ENCODE peak calls at places on chromosomes 2 and 18, in ten cellular contexts. One of them, this sample, is unnamed.
A peak's percentile ranks its signal among the peaks of the same experiment; 100 is the strongest.

GRCh38 chr2:37471994-37472393 is 127.6 kb downstream of the QPCT start:
- DNase-seq in NB4: peak; percentile 43
- DNase-seq in stimulated activated CD8-positive, alpha-beta memory T cell treated with anti-CD3 and anti-CD28 coated beads, Interleukin-15, amount 100 ng/mL, for 24 hours: no peak
- DNase-seq in stimulated activated CD4-positive, alpha-beta T cell treated with anti-CD3 and anti-CD28 coated beads, Interleukin-15, amount 100 ng/mL, for 1 hour: no peak
- DNase-seq in tibial artery: no peak
- DNase-seq in naive B cell: no peak
- DNase-seq in GM19239: no peak
- DNase-seq in naive thymus-derived CD4-positive, alpha-beta T cell: no peak
- DNase-seq in GM23248: peak; percentile 92
- DNase-seq in anterior cingulate cortex: no peak
- DNase-seq in this sample: no peak

GRCh38 chr2:216822470-216822869 is 37.4 kb downstream of the TNP1 start:
- DNase-seq in NB4: no peak
- DNase-seq in stimulated activated CD8-positive, alpha-beta memory T cell treated with anti-CD3 and anti-CD28 coated beads, Interleukin-15, amount 100 ng/mL, for 24 hours: no peak
- DNase-seq in stimulated activated CD4-positive, alpha-beta T cell treated with anti-CD3 and anti-CD28 coated beads, Interleukin-15, amount 100 ng/mL, for 1 hour: no peak
- DNase-seq in tibial artery: no peak
- DNase-seq in naive B cell: no peak
- DNase-seq in GM19239: no peak
- DNase-seq in naive thymus-derived CD4-positive, alpha-beta T cell: no peak
- DNase-seq in GM23248: no peak
- DNase-seq in anterior cingulate cortex: no peak
- DNase-seq in this sample: no peak

GRCh38 chr2:64781991-64782390 is 128.3 kb upstream of the SERTAD2 start:
- DNase-seq in NB4: no peak
- DNase-seq in stimulated activated CD8-positive, alpha-beta memory T cell treated with anti-CD3 and anti-CD28 coated beads, Interleukin-15, amount 100 ng/mL, for 24 hours: no peak
- DNase-seq in stimulated activated CD4-positive, alpha-beta T cell treated with anti-CD3 and anti-CD28 coated beads, Interleukin-15, amount 100 ng/mL, for 1 hour: no peak
- DNase-seq in tibial artery: no peak
- DNase-seq in naive B cell: no peak
- DNase-seq in GM19239: no peak
- DNase-seq in naive thymus-derived CD4-positive, alpha-beta T cell: no peak
- DNase-seq in GM23248: peak; percentile 81
- DNase-seq in anterior cingulate cortex: no peak
- DNase-seq in this sample: no peak

GRCh38 chr2:2026252-2026831 is 282.0 kb upstream of the PXDN start:
- DNase-seq in NB4: no peak
- DNase-seq in stimulated activated CD8-positive, alpha-beta memory T cell treated with anti-CD3 and anti-CD28 coated beads, Interleukin-15, amount 100 ng/mL, for 24 hours: no peak
- DNase-seq in stimulated activated CD4-positive, alpha-beta T cell treated with anti-CD3 and anti-CD28 coated beads, Interleukin-15, amount 100 ng/mL, for 1 hour: no peak
- DNase-seq in tibial artery: no peak
- DNase-seq in naive B cell: no peak
- DNase-seq in GM19239: no peak
- DNase-seq in naive thymus-derived CD4-positive, alpha-beta T cell: no peak
- DNase-seq in GM23248: no peak
- DNase-seq in anterior cingulate cortex: no peak
- DNase-seq in this sample: no peak

GRCh38 chr2:216872040-216872439 is 12.2 kb upstream of the TNP1 start:
- DNase-seq in NB4: no peak
- DNase-seq in stimulated activated CD8-positive, alpha-beta memory T cell treated with anti-CD3 and anti-CD28 coated beads, Interleukin-15, amount 100 ng/mL, for 24 hours: no peak
- DNase-seq in stimulated activated CD4-positive, alpha-beta T cell treated with anti-CD3 and anti-CD28 coated beads, Interleukin-15, amount 100 ng/mL, for 1 hour: no peak
- DNase-seq in tibial artery: no peak
- DNase-seq in naive B cell: no peak
- DNase-seq in GM19239: no peak
- DNase-seq in naive thymus-derived CD4-positive, alpha-beta T cell: no peak
- DNase-seq in GM23248: no peak
- DNase-seq in anterior cingulate cortex: no peak
- DNase-seq in this sample: no peak

GRCh38 chr2:18619091-18619490 is 29.7 kb upstream of the NT5C1B start:
- DNase-seq in NB4: no peak
- DNase-seq in stimulated activated CD8-positive, alpha-beta memory T cell treated with anti-CD3 and anti-CD28 coated beads, Interleukin-15, amount 100 ng/mL, for 24 hours: no peak
- DNase-seq in stimulated activated CD4-positive, alpha-beta T cell treated with anti-CD3 and anti-CD28 coated beads, Interleukin-15, amount 100 ng/mL, for 1 hour: no peak
- DNase-seq in tibial artery: no peak
- DNase-seq in naive B cell: no peak
- DNase-seq in GM19239: no peak
- DNase-seq in naive thymus-derived CD4-positive, alpha-beta T cell: no peak
- DNase-seq in GM23248: no peak
- DNase-seq in anterior cingulate cortex: no peak
- DNase-seq in this sample: no peak

GRCh38 chr2:227143895-227144294 is 20.1 kb downstream of the COL4A4 start:
- DNase-seq in NB4: no peak
- DNase-seq in stimulated activated CD8-positive, alpha-beta memory T cell treated with anti-CD3 and anti-CD28 coated beads, Interleukin-15, amount 100 ng/mL, for 24 hours: no peak
- DNase-seq in stimulated activated CD4-positive, alpha-beta T cell treated with anti-CD3 and anti-CD28 coated beads, Interleukin-15, amount 100 ng/mL, for 1 hour: no peak
- DNase-seq in tibial artery: no peak
- DNase-seq in naive B cell: no peak
- DNase-seq in GM19239: no peak
- DNase-seq in naive thymus-derived CD4-positive, alpha-beta T cell: no peak
- DNase-seq in GM23248: no peak
- DNase-seq in anterior cingulate cortex: no peak
- DNase-seq in this sample: no peak

GRCh38 chr2:240530181-240530580 is 27.6 kb downstream of the ANKMY1 start:
- DNase-seq in NB4: no peak
- DNase-seq in stimulated activated CD8-positive, alpha-beta memory T cell treated with anti-CD3 and anti-CD28 coated beads, Interleukin-15, amount 100 ng/mL, for 24 hours: no peak
- DNase-seq in stimulated activated CD4-positive, alpha-beta T cell treated with anti-CD3 and anti-CD28 coated beads, Interleukin-15, amount 100 ng/mL, for 1 hour: no peak
- DNase-seq in tibial artery: no peak
- DNase-seq in naive B cell: no peak
- DNase-seq in GM19239: no peak
- DNase-seq in naive thymus-derived CD4-positive, alpha-beta T cell: no peak
- DNase-seq in GM23248: no peak
- DNase-seq in anterior cingulate cortex: no peak
- DNase-seq in this sample: no peak

GRCh38 chr2:17933251-17933650 is 54.8 kb downstream of the KCNS3 start:
- DNase-seq in NB4: no peak
- DNase-seq in stimulated activated CD8-positive, alpha-beta memory T cell treated with anti-CD3 and anti-CD28 coated beads, Interleukin-15, amount 100 ng/mL, for 24 hours: no peak
- DNase-seq in stimulated activated CD4-positive, alpha-beta T cell treated with anti-CD3 and anti-CD28 coated beads, Interleukin-15, amount 100 ng/mL, for 1 hour: no peak
- DNase-seq in tibial artery: no peak
- DNase-seq in naive B cell: no peak
- DNase-seq in GM19239: no peak
- DNase-seq in naive thymus-derived CD4-positive, alpha-beta T cell: no peak
- DNase-seq in GM23248: peak; percentile 32
- DNase-seq in anterior cingulate cortex: no peak
- DNase-seq in this sample: no peak

GRCh38 chr2:65486802-65487201 is 54.4 kb upstream of the SPRED2 start:
- DNase-seq in NB4: no peak
- DNase-seq in stimulated activated CD8-positive, alpha-beta memory T cell treated with anti-CD3 and anti-CD28 coated beads, Interleukin-15, amount 100 ng/mL, for 24 hours: no peak
- DNase-seq in stimulated activated CD4-positive, alpha-beta T cell treated with anti-CD3 and anti-CD28 coated beads, Interleukin-15, amount 100 ng/mL, for 1 hour: no peak
- DNase-seq in tibial artery: no peak
- DNase-seq in naive B cell: no peak
- DNase-seq in GM19239: no peak
- DNase-seq in naive thymus-derived CD4-positive, alpha-beta T cell: no peak
- DNase-seq in GM23248: no peak
- DNase-seq in anterior cingulate cortex: no peak
- DNase-seq in this sample: no peak

GRCh38 chr2:11419781-11420180 is 46.2 kb downstream of the E2F6 start:
- DNase-seq in NB4: no peak
- DNase-seq in stimulated activated CD8-positive, alpha-beta memory T cell treated with anti-CD3 and anti-CD28 coated beads, Interleukin-15, amount 100 ng/mL, for 24 hours: no peak
- DNase-seq in stimulated activated CD4-positive, alpha-beta T cell treated with anti-CD3 and anti-CD28 coated beads, Interleukin-15, amount 100 ng/mL, for 1 hour: no peak
- DNase-seq in tibial artery: no peak
- DNase-seq in naive B cell: no peak
- DNase-seq in GM19239: no peak
- DNase-seq in naive thymus-derived CD4-positive, alpha-beta T cell: no peak
- DNase-seq in GM23248: peak; percentile 50
- DNase-seq in anterior cingulate cortex: peak; percentile 20
- DNase-seq in this sample: no peak

GRCh38 chr18:76791106-76791505 is 31.3 kb upstream of the ZNF236 start:
- DNase-seq in NB4: no peak
- DNase-seq in stimulated activated CD8-positive, alpha-beta memory T cell treated with anti-CD3 and anti-CD28 coated beads, Interleukin-15, amount 100 ng/mL, for 24 hours: no peak
- DNase-seq in stimulated activated CD4-positive, alpha-beta T cell treated with anti-CD3 and anti-CD28 coated beads, Interleukin-15, amount 100 ng/mL, for 1 hour: no peak
- DNase-seq in tibial artery: no peak
- DNase-seq in naive B cell: no peak
- DNase-seq in GM19239: no peak
- DNase-seq in naive thymus-derived CD4-positive, alpha-beta T cell: no peak
- DNase-seq in GM23248: no peak
- DNase-seq in anterior cingulate cortex: no peak
- DNase-seq in this sample: no peak

GRCh38 chr2:211373203-211373602 is 816.8 kb downstream of the CPS1 start:
- DNase-seq in NB4: no peak
- DNase-seq in stimulated activated CD8-positive, alpha-beta memory T cell treated with anti-CD3 and anti-CD28 coated beads, Interleukin-15, amount 100 ng/mL, for 24 hours: no peak
- DNase-seq in stimulated activated CD4-positive, alpha-beta T cell treated with anti-CD3 and anti-CD28 coated beads, Interleukin-15, amount 100 ng/mL, for 1 hour: no peak
- DNase-seq in tibial artery: no peak
- DNase-seq in naive B cell: no peak
- DNase-seq in GM19239: no peak
- DNase-seq in naive thymus-derived CD4-positive, alpha-beta T cell: no peak
- DNase-seq in GM23248: no peak
- DNase-seq in anterior cingulate cortex: no peak
- DNase-seq in this sample: no peak

GRCh38 chr2:224749136-224749535 is 33.0 kb upstream of the CCDC195 start:
- DNase-seq in NB4: no peak
- DNase-seq in stimulated activated CD8-positive, alpha-beta memory T cell treated with anti-CD3 and anti-CD28 coated beads, Interleukin-15, amount 100 ng/mL, for 24 hours: no peak
- DNase-seq in stimulated activated CD4-positive, alpha-beta T cell treated with anti-CD3 and anti-CD28 coated beads, Interleukin-15, amount 100 ng/mL, for 1 hour: no peak
- DNase-seq in tibial artery: no peak
- DNase-seq in naive B cell: no peak
- DNase-seq in GM19239: no peak
- DNase-seq in naive thymus-derived CD4-positive, alpha-beta T cell: no peak
- DNase-seq in GM23248: peak; percentile 19
- DNase-seq in anterior cingulate cortex: no peak
- DNase-seq in this sample: peak; percentile 6

GRCh38 chr2:64704161-64704560 is 50.4 kb upstream of the SERTAD2 start:
- DNase-seq in NB4: no peak
- DNase-seq in stimulated activated CD8-positive, alpha-beta memory T cell treated with anti-CD3 and anti-CD28 coated beads, Interleukin-15, amount 100 ng/mL, for 24 hours: no peak
- DNase-seq in stimulated activated CD4-positive, alpha-beta T cell treated with anti-CD3 and anti-CD28 coated beads, Interleukin-15, amount 100 ng/mL, for 1 hour: no peak
- DNase-seq in tibial artery: no peak
- DNase-seq in naive B cell: no peak
- DNase-seq in GM19239: no peak
- DNase-seq in naive thymus-derived CD4-positive, alpha-beta T cell: no peak
- DNase-seq in GM23248: no peak
- DNase-seq in anterior cingulate cortex: no peak
- DNase-seq in this sample: no peak

GRCh38 chr2:144471316-144472045 is 48.4 kb downstream of the ZEB2 start:
- DNase-seq in NB4: no peak
- DNase-seq in stimulated activated CD8-positive, alpha-beta memory T cell treated with anti-CD3 and anti-CD28 coated beads, Interleukin-15, amount 100 ng/mL, for 24 hours: no peak
- DNase-seq in stimulated activated CD4-positive, alpha-beta T cell treated with anti-CD3 and anti-CD28 coated beads, Interleukin-15, amount 100 ng/mL, for 1 hour: no peak
- DNase-seq in tibial artery: no peak
- DNase-seq in naive B cell: peak; percentile 54
- DNase-seq in GM19239: no peak
- DNase-seq in naive thymus-derived CD4-positive, alpha-beta T cell: no peak
- DNase-seq in GM23248: no peak
- DNase-seq in anterior cingulate cortex: no peak
- DNase-seq in this sample: no peak

GRCh38 chr2:188810591-188810990 is 163.6 kb upstream of the COL3A1 start:
- DNase-seq in NB4: no peak
- DNase-seq in stimulated activated CD8-positive, alpha-beta memory T cell treated with anti-CD3 and anti-CD28 coated beads, Interleukin-15, amount 100 ng/mL, for 24 hours: no peak
- DNase-seq in stimulated activated CD4-positive, alpha-beta T cell treated with anti-CD3 and anti-CD28 coated beads, Interleukin-15, amount 100 ng/mL, for 1 hour: no peak
- DNase-seq in tibial artery: no peak
- DNase-seq in naive B cell: no peak
- DNase-seq in GM19239: no peak
- DNase-seq in naive thymus-derived CD4-positive, alpha-beta T cell: no peak
- DNase-seq in GM23248: peak; percentile 44
- DNase-seq in anterior cingulate cortex: no peak
- DNase-seq in this sample: no peak

GRCh38 chr2:145623136-145623535 is 1103.2 kb upstream of the ZEB2 start:
- DNase-seq in NB4: no peak
- DNase-seq in stimulated activated CD8-positive, alpha-beta memory T cell treated with anti-CD3 and anti-CD28 coated beads, Interleukin-15, amount 100 ng/mL, for 24 hours: no peak
- DNase-seq in stimulated activated CD4-positive, alpha-beta T cell treated with anti-CD3 and anti-CD28 coated beads, Interleukin-15, amount 100 ng/mL, for 1 hour: no peak
- DNase-seq in tibial artery: no peak
- DNase-seq in naive B cell: no peak
- DNase-seq in GM19239: no peak
- DNase-seq in naive thymus-derived CD4-positive, alpha-beta T cell: no peak
- DNase-seq in GM23248: peak; percentile 80
- DNase-seq in anterior cingulate cortex: no peak
- DNase-seq in this sample: no peak

GRCh38 chr2:138107288-138107687 is 143.0 kb downstream of the HNMT start:
- DNase-seq in NB4: no peak
- DNase-seq in stimulated activated CD8-positive, alpha-beta memory T cell treated with anti-CD3 and anti-CD28 coated beads, Interleukin-15, amount 100 ng/mL, for 24 hours: no peak
- DNase-seq in stimulated activated CD4-positive, alpha-beta T cell treated with anti-CD3 and anti-CD28 coated beads, Interleukin-15, amount 100 ng/mL, for 1 hour: no peak
- DNase-seq in tibial artery: no peak
- DNase-seq in naive B cell: no peak
- DNase-seq in GM19239: no peak
- DNase-seq in naive thymus-derived CD4-positive, alpha-beta T cell: no peak
- DNase-seq in GM23248: no peak
- DNase-seq in anterior cingulate cortex: no peak
- DNase-seq in this sample: peak; percentile 46

GRCh38 chr2:208791257-208791656 is 384.7 kb downstream of the PTH2R start:
- DNase-seq in NB4: no peak
- DNase-seq in stimulated activated CD8-positive, alpha-beta memory T cell treated with anti-CD3 and anti-CD28 coated beads, Interleukin-15, amount 100 ng/mL, for 24 hours: no peak
- DNase-seq in stimulated activated CD4-positive, alpha-beta T cell treated with anti-CD3 and anti-CD28 coated beads, Interleukin-15, amount 100 ng/mL, for 1 hour: no peak
- DNase-seq in tibial artery: no peak
- DNase-seq in naive B cell: no peak
- DNase-seq in GM19239: no peak
- DNase-seq in naive thymus-derived CD4-positive, alpha-beta T cell: no peak
- DNase-seq in GM23248: no peak
- DNase-seq in anterior cingulate cortex: no peak
- DNase-seq in this sample: no peak

GRCh38 chr2:217897091-217897715 is 105.6 kb downstream of the TNS1 start:
- DNase-seq in NB4: no peak
- DNase-seq in stimulated activated CD8-positive, alpha-beta memory T cell treated with anti-CD3 and anti-CD28 coated beads, Interleukin-15, amount 100 ng/mL, for 24 hours: no peak
- DNase-seq in stimulated activated CD4-positive, alpha-beta T cell treated with anti-CD3 and anti-CD28 coated beads, Interleukin-15, amount 100 ng/mL, for 1 hour: no peak
- DNase-seq in tibial artery: no peak
- DNase-seq in naive B cell: no peak
- DNase-seq in GM19239: no peak
- DNase-seq in naive thymus-derived CD4-positive, alpha-beta T cell: no peak
- DNase-seq in GM23248: no peak
- DNase-seq in anterior cingulate cortex: no peak
- DNase-seq in this sample: peak; percentile 29

GRCh38 chr2:64453710-64454315 is at the start of gene LGALSL:
- DNase-seq in NB4: peak; percentile 66
- DNase-seq in stimulated activated CD8-positive, alpha-beta memory T cell treated with anti-CD3 and anti-CD28 coated beads, Interleukin-15, amount 100 ng/mL, for 24 hours: no peak
- DNase-seq in stimulated activated CD4-positive, alpha-beta T cell treated with anti-CD3 and anti-CD28 coated beads, Interleukin-15, amount 100 ng/mL, for 1 hour: peak; percentile 12
- DNase-seq in tibial artery: peak; percentile 74
- DNase-seq in naive B cell: no peak
- DNase-seq in GM19239: no peak
- DNase-seq in naive thymus-derived CD4-positive, alpha-beta T cell: peak; percentile 27
- DNase-seq in GM23248: peak; percentile 63
- DNase-seq in anterior cingulate cortex: peak; percentile 61
- DNase-seq in this sample: peak; percentile 62

GRCh38 chr2:188695953-188696352 is 278.2 kb upstream of the COL3A1 start:
- DNase-seq in NB4: no peak
- DNase-seq in stimulated activated CD8-positive, alpha-beta memory T cell treated with anti-CD3 and anti-CD28 coated beads, Interleukin-15, amount 100 ng/mL, for 24 hours: no peak
- DNase-seq in stimulated activated CD4-positive, alpha-beta T cell treated with anti-CD3 and anti-CD28 coated beads, Interleukin-15, amount 100 ng/mL, for 1 hour: no peak
- DNase-seq in tibial artery: no peak
- DNase-seq in naive B cell: no peak
- DNase-seq in GM19239: no peak
- DNase-seq in naive thymus-derived CD4-positive, alpha-beta T cell: no peak
- DNase-seq in GM23248: peak; percentile 54
- DNase-seq in anterior cingulate cortex: no peak
- DNase-seq in this sample: no peak

GRCh38 chr2:28583899-28584553 is 88.2 kb downstream of the PLB1 start:
- DNase-seq in NB4: peak; percentile 86
- DNase-seq in stimulated activated CD8-positive, alpha-beta memory T cell treated with anti-CD3 and anti-CD28 coated beads, Interleukin-15, amount 100 ng/mL, for 24 hours: peak; percentile 28
- DNase-seq in stimulated activated CD4-positive, alpha-beta T cell treated with anti-CD3 and anti-CD28 coated beads, Interleukin-15, amount 100 ng/mL, for 1 hour: peak; percentile 56
- DNase-seq in tibial artery: peak; percentile 85
- DNase-seq in naive B cell: no peak
- DNase-seq in GM19239: no peak
- DNase-seq in naive thymus-derived CD4-positive, alpha-beta T cell: no peak
- DNase-seq in GM23248: peak; percentile 98
- DNase-seq in anterior cingulate cortex: peak; percentile 55
- DNase-seq in this sample: peak; percentile 98

GRCh38 chr2:26849056-26850001 is 1.4 kb downstream of the DPYSL5 start:
- DNase-seq in NB4: peak; percentile 16
- DNase-seq in stimulated activated CD8-positive, alpha-beta memory T cell treated with anti-CD3 and anti-CD28 coated beads, Interleukin-15, amount 100 ng/mL, for 24 hours: no peak
- DNase-seq in stimulated activated CD4-positive, alpha-beta T cell treated with anti-CD3 and anti-CD28 coated beads, Interleukin-15, amount 100 ng/mL, for 1 hour: no peak
- DNase-seq in tibial artery: no peak
- DNase-seq in naive B cell: peak; percentile 0
- DNase-seq in GM19239: no peak
- DNase-seq in naive thymus-derived CD4-positive, alpha-beta T cell: peak; percentile 10
- DNase-seq in GM23248: no peak
- DNase-seq in anterior cingulate cortex: peak; percentile 35
- DNase-seq in this sample: no peak

GRCh38 chr2:209259767-209260166 is 164.1 kb upstream of the MAP2 start:
- DNase-seq in NB4: no peak
- DNase-seq in stimulated activated CD8-positive, alpha-beta memory T cell treated with anti-CD3 and anti-CD28 coated beads, Interleukin-15, amount 100 ng/mL, for 24 hours: no peak
- DNase-seq in stimulated activated CD4-positive, alpha-beta T cell treated with anti-CD3 and anti-CD28 coated beads, Interleukin-15, amount 100 ng/mL, for 1 hour: no peak
- DNase-seq in tibial artery: no peak
- DNase-seq in naive B cell: no peak
- DNase-seq in GM19239: no peak
- DNase-seq in naive thymus-derived CD4-positive, alpha-beta T cell: no peak
- DNase-seq in GM23248: no peak
- DNase-seq in anterior cingulate cortex: no peak
- DNase-seq in this sample: no peak

GRCh38 chr18:45324489-45325111 is 290.7 kb upstream of the SLC14A2 start:
- DNase-seq in NB4: no peak
- DNase-seq in stimulated activated CD8-positive, alpha-beta memory T cell treated with anti-CD3 and anti-CD28 coated beads, Interleukin-15, amount 100 ng/mL, for 24 hours: no peak
- DNase-seq in stimulated activated CD4-positive, alpha-beta T cell treated with anti-CD3 and anti-CD28 coated beads, Interleukin-15, amount 100 ng/mL, for 1 hour: no peak
- DNase-seq in tibial artery: peak; percentile 83
- DNase-seq in naive B cell: no peak
- DNase-seq in GM19239: no peak
- DNase-seq in naive thymus-derived CD4-positive, alpha-beta T cell: no peak
- DNase-seq in GM23248: peak; percentile 91
- DNase-seq in anterior cingulate cortex: no peak
- DNase-seq in this sample: peak; percentile 22

GRCh38 chr2:186031229-186031628 is 292.6 kb downstream of the FSIP2 start:
- DNase-seq in NB4: no peak
- DNase-seq in stimulated activated CD8-positive, alpha-beta memory T cell treated with anti-CD3 and anti-CD28 coated beads, Interleukin-15, amount 100 ng/mL, for 24 hours: no peak
- DNase-seq in stimulated activated CD4-positive, alpha-beta T cell treated with anti-CD3 and anti-CD28 coated beads, Interleukin-15, amount 100 ng/mL, for 1 hour: no peak
- DNase-seq in tibial artery: no peak
- DNase-seq in naive B cell: no peak
- DNase-seq in GM19239: no peak
- DNase-seq in naive thymus-derived CD4-positive, alpha-beta T cell: no peak
- DNase-seq in GM23248: no peak
- DNase-seq in anterior cingulate cortex: no peak
- DNase-seq in this sample: no peak

This sample was measured in RWPE1.